ENCODE peak calls at places on chromosome 4, in four cellular contexts. One of them, this sample, is unnamed.

GRCh38 chr4:12488672-12489071 is 995.5 kb downstream of the RAB28 start:
- DNase-seq in fibroblast of pulmonary artery: peak
- DNase-seq in lung: no peak
- DNase-seq in HuH-7.5: no peak
- DNase-seq in this sample: no peak

GRCh38 chr4:164596318-164596878 is 157.5 kb upstream of the SMIM31 start:
- DNase-seq in lung: no peak
- DNase-seq in fibroblast of pulmonary artery: no peak
- DNase-seq in HuH-7.5: no peak
- DNase-seq in this sample: no peak

GRCh38 chr4:174873931-174874330 is 44.2 kb upstream of the ADAM29 start:
- DNase-seq in fibroblast of pulmonary artery: no peak
- DNase-seq in lung: no peak
- DNase-seq in HuH-7.5: no peak
- DNase-seq in this sample: no peak

GRCh38 chr4:151529187-151529586 is 120.2 kb downstream of the FHIP1A start:
- DNase-seq in HuH-7.5: no peak
- DNase-seq in lung: no peak
- DNase-seq in fibroblast of pulmonary artery: no peak
- DNase-seq in this sample: no peak

GRCh38 chr4:78059524-78059889 is 2.4 kb downstream of the FRAS1 start:
- DNase-seq in lung: peak
- DNase-seq in fibroblast of pulmonary artery: peak
- DNase-seq in HuH-7.5: peak
- DNase-seq in this sample: peak

GRCh38 chr4:153661215-153661822 is 22.8 kb upstream of the TLR2 start:
- DNase-seq in HuH-7.5: no peak
- DNase-seq in fibroblast of pulmonary artery: peak
- DNase-seq in lung: no peak
- DNase-seq in this sample: no peak

GRCh38 chr4:147244786-147245185 is 236.1 kb upstream of the EDNRA start:
- DNase-seq in fibroblast of pulmonary artery: no peak
- DNase-seq in HuH-7.5: no peak
- DNase-seq in lung: no peak
- DNase-seq in this sample: no peak

GRCh38 chr4:14783011-14783877 is 219.0 kb upstream of the CPEB2 start:
- DNase-seq in HuH-7.5: no peak
- DNase-seq in lung: no peak
- DNase-seq in fibroblast of pulmonary artery: peak
- DNase-seq in this sample: peak

GRCh38 chr4:184313710-184314659 is 96.3 kb upstream of the ENPP6 start:
- DNase-seq in HuH-7.5: no peak
- DNase-seq in lung: no peak
- DNase-seq in fibroblast of pulmonary artery: no peak
- DNase-seq in this sample: no peak

GRCh38 chr4:150368667-150369066 is 213.3 kb upstream of the MAB21L2 start:
- DNase-seq in fibroblast of pulmonary artery: no peak
- DNase-seq in lung: no peak
- DNase-seq in HuH-7.5: no peak
- DNase-seq in this sample: no peak

GRCh38 chr4:67700119-67700873 is 659 bp downstream of the UBA6 start:
- DNase-seq in lung: peak
- DNase-seq in HuH-7.5: no peak
- DNase-seq in fibroblast of pulmonary artery: peak
- DNase-seq in this sample: no peak

GRCh38 chr4:141845901-141846300 is 209.5 kb downstream of the IL15 start:
- DNase-seq in lung: no peak
- DNase-seq in fibroblast of pulmonary artery: no peak
- DNase-seq in HuH-7.5: no peak
- DNase-seq in this sample: peak

GRCh38 chr4:142091691-142092182 is 455.4 kb downstream of the IL15 start:
- DNase-seq in lung: no peak
- DNase-seq in fibroblast of pulmonary artery: peak
- DNase-seq in HuH-7.5: no peak
- DNase-seq in this sample: peak

GRCh38 chr4:156749791-156750403 is 221.7 kb downstream of the PDGFC start:
- DNase-seq in lung: no peak
- DNase-seq in HuH-7.5: no peak
- DNase-seq in fibroblast of pulmonary artery: no peak
- DNase-seq in this sample: no peak

GRCh38 chr4:82201303-82201702 is 172.5 kb downstream of the HNRNPD start:
- DNase-seq in fibroblast of pulmonary artery: peak
- DNase-seq in lung: no peak
- DNase-seq in HuH-7.5: no peak
- DNase-seq in this sample: no peak

GRCh38 chr4:7191546-7192251 is 639 bp upstream of the SORCS2 start:
- DNase-seq in lung: no peak
- DNase-seq in fibroblast of pulmonary artery: no peak
- DNase-seq in HuH-7.5: no peak
- DNase-seq in this sample: no peak

GRCh38 chr4:90127223-90127705 is at the start of gene CCSER1:
- DNase-seq in fibroblast of pulmonary artery: peak
- DNase-seq in HuH-7.5: peak
- DNase-seq in lung: peak
- DNase-seq in this sample: peak

GRCh38 chr4:118086334-118086733 is 52.0 kb downstream of the NDST3 start:
- DNase-seq in HuH-7.5: no peak
- DNase-seq in fibroblast of pulmonary artery: peak
- DNase-seq in lung: no peak
- DNase-seq in this sample: peak

GRCh38 chr4:185634066-185634652 is 98.9 kb upstream of the PDLIM3 start:
- DNase-seq in lung: no peak
- DNase-seq in HuH-7.5: no peak
- DNase-seq in fibroblast of pulmonary artery: peak
- DNase-seq in this sample: no peak

GRCh38 chr4:137609693-137610450 is 77.6 kb upstream of the PCDH18 start:
- DNase-seq in lung: no peak
- DNase-seq in HuH-7.5: no peak
- DNase-seq in fibroblast of pulmonary artery: peak
- DNase-seq in this sample: no peak

GRCh38 chr4:128386761-128387599 is 99.4 kb upstream of the PGRMC2 start:
- DNase-seq in lung: peak
- DNase-seq in fibroblast of pulmonary artery: peak
- DNase-seq in HuH-7.5: no peak
- DNase-seq in this sample: peak

GRCh38 chr4:129532573-129532972 is 436.6 kb downstream of the C4orf33 start:
- DNase-seq in fibroblast of pulmonary artery: no peak
- DNase-seq in HuH-7.5: no peak
- DNase-seq in lung: no peak
- DNase-seq in this sample: no peak

GRCh38 chr4:173522160-173522873 is 7.7 kb downstream of the HAND2 start:
- DNase-seq in fibroblast of pulmonary artery: peak
- DNase-seq in lung: no peak
- DNase-seq in HuH-7.5: peak
- DNase-seq in this sample: peak

GRCh38 chr4:104395219-104395618 is 99.5 kb downstream of the CXXC4 start:
- DNase-seq in HuH-7.5: no peak
- DNase-seq in fibroblast of pulmonary artery: no peak
- DNase-seq in lung: no peak
- DNase-seq in this sample: no peak

GRCh38 chr4:61201562-61202099 is 1.5 kb downstream of the ADGRL3 start:
- DNase-seq in fibroblast of pulmonary artery: peak
- DNase-seq in lung: no peak
- DNase-seq in HuH-7.5: peak
- DNase-seq in this sample: no peak

GRCh38 chr4:15007201-15007600 is 4.9 kb downstream of the CPEB2 start:
- DNase-seq in HuH-7.5: no peak
- DNase-seq in lung: no peak
- DNase-seq in fibroblast of pulmonary artery: no peak
- DNase-seq in this sample: no peak

GRCh38 chr4:179585761-179586160 is 2143.5 kb upstream of the AGA start:
- DNase-seq in lung: no peak
- DNase-seq in fibroblast of pulmonary artery: no peak
- DNase-seq in HuH-7.5: no peak
- DNase-seq in this sample: no peak

GRCh38 chr4:140088317-140088967 is 65.5 kb downstream of the MAML3 start:
- DNase-seq in lung: no peak
- DNase-seq in fibroblast of pulmonary artery: peak
- DNase-seq in HuH-7.5: no peak
- DNase-seq in this sample: no peak

GRCh38 chr4:87108142-87108546 is 112.3 kb downstream of the KLHL8 start:
- DNase-seq in fibroblast of pulmonary artery: peak
- DNase-seq in lung: no peak
- DNase-seq in HuH-7.5: no peak
- DNase-seq in this sample: peak

GRCh38 chr4:168995537-168996295 is 14.3 kb downstream of the CBR4 start:
- DNase-seq in HuH-7.5: no peak
- DNase-seq in lung: no peak
- DNase-seq in fibroblast of pulmonary artery: peak
- DNase-seq in this sample: no peak

GRCh38 chr4:2733844-2734574 is 22.1 kb downstream of the TNIP2 start:
- DNase-seq in lung: no peak
- DNase-seq in fibroblast of pulmonary artery: no peak
- DNase-seq in HuH-7.5: no peak
- DNase-seq in this sample: no peak

GRCh38 chr4:76984788-76985211 is 35.2 kb downstream of the SEPTIN11 start:
- DNase-seq in lung: peak
- DNase-seq in HuH-7.5: no peak
- DNase-seq in fibroblast of pulmonary artery: peak
- DNase-seq in this sample: peak

GRCh38 chr4:74056114-74056857 is 17.8 kb upstream of the CXCL3 start:
- DNase-seq in fibroblast of pulmonary artery: peak
- DNase-seq in HuH-7.5: no peak
- DNase-seq in lung: no peak
- DNase-seq in this sample: peak

GRCh38 chr4:145823743-145824142 is 114.9 kb downstream of the ZNF827 start:
- DNase-seq in HuH-7.5: no peak
- DNase-seq in fibroblast of pulmonary artery: no peak
- DNase-seq in lung: no peak
- DNase-seq in this sample: no peak

GRCh38 chr4:76803522-76803921 is 94.4 kb downstream of the SOWAHB start:
- DNase-seq in lung: no peak
- DNase-seq in fibroblast of pulmonary artery: peak
- DNase-seq in HuH-7.5: no peak
- DNase-seq in this sample: peak

GRCh38 chr4:65416875-65417274 is 253.4 kb downstream of the EPHA5 start:
- DNase-seq in lung: no peak
- DNase-seq in fibroblast of pulmonary artery: peak
- DNase-seq in HuH-7.5: no peak
- DNase-seq in this sample: no peak

GRCh38 chr4:9762823-9763475 is 18.5 kb upstream of the DRD5 start:
- DNase-seq in fibroblast of pulmonary artery: peak
- DNase-seq in lung: peak
- DNase-seq in HuH-7.5: peak
- DNase-seq in this sample: peak